ENCODE peak calls at places on chromosome 1, in five cellular contexts. V is glutamatergic neuron, I is astrocyte of the spinal cord, Q is GM23248, T is fibroblast of lung. X is an unnamed sample.

GRCh38 chr1:231866392-231867331 is 240.1 kb downstream of the DISC1 start:
- DNase-seq in V (peak; percentile 73), T (peak; percentile 60), Q (peak; percentile 66), I (peak; percentile 61), X (peak; percentile 68)

GRCh38 chr1:112504002-112504401 is 4.8 kb upstream of the WNT2B start:
- DNase-seq in I (no peak), T (no peak), V (no peak), Q (no peak), X (no peak)

GRCh38 chr1:198497326-198498220 is 42.9 kb downstream of the ATP6V1G3 start:
- DNase-seq in V (no peak), T (peak; percentile 83), Q (peak; percentile 86), I (peak; percentile 84), X (peak; percentile 40)

GRCh38 chr1:83508485-83509151 is 490.3 kb downstream of the TTLL7 start:
- DNase-seq in Q (peak; percentile 83), V (no peak), T (peak; percentile 44), I (peak; percentile 60), X (peak; percentile 95)

GRCh38 chr1:234917495-234918188 is 211.0 kb downstream of the TOMM20 start:
- DNase-seq in I (no peak), Q (no peak), V (no peak), T (no peak), X (no peak)

GRCh38 chr1:201054030-201054635 is 30.6 kb upstream of the KIF21B start:
- DNase-seq in V (no peak), T (no peak), I (no peak), Q (no peak), X (no peak)

GRCh38 chr1:111281411-111281810 is 9.2 kb upstream of the CHIA start:
- DNase-seq in T (peak; percentile 24), V (no peak), Q (peak; percentile 20), I (no peak), X (no peak)

GRCh38 chr1:20483098-20483832 is 2.7 kb downstream of the CAMK2N1 start:
- DNase-seq in V (no peak), I (no peak), Q (no peak), T (no peak), X (no peak)